ENCODE peak calls at places on chromosomes 11 and 22, in six cellular contexts. H is K562, E is H1, K is sigmoid colon, M is suprapubic skin, A is stomach. W is an unnamed sample.

GRCh38 chr11:125128450-125128849 is 17.0 kb upstream of the TMEM218 start:
- DNase-seq in H (no peak), E (no peak), K (no peak), M (no peak), A (no peak), W (no peak)

GRCh38 chr11:66064571-66064970 is 5.5 kb upstream of the PACS1 start:
- DNase-seq in H (no peak), E (no peak), K (no peak), M (peak), A (no peak), W (no peak)

GRCh38 chr11:33234397-33235168 is 22.6 kb upstream of the HIPK3 start:
- DNase-seq in H (no peak), E (no peak), K (no peak), M (no peak), A (no peak), W (no peak)

GRCh38 chr11:57311109-57311936 is 13.4 kb downstream of the TNKS1BP1 start:
- DNase-seq in H (peak), E (peak), K (peak), M (peak), A (peak), W (peak)

GRCh38 chr11:134423106-134423505 is 11.1 kb upstream of the B3GAT1 start:
- DNase-seq in H (no peak), E (no peak), K (no peak), M (no peak), A (no peak), W (no peak)

GRCh38 chr11:97548280-97548679 is 1158.5 kb downstream of the JRKL start:
- DNase-seq in H (no peak), E (no peak), K (no peak), M (no peak), A (no peak), W (no peak)

GRCh38 chr11:107840120-107840479 is 18.5 kb downstream of the SLC35F2 start:
- DNase-seq in H (no peak), E (no peak), K (no peak), M (peak), A (no peak), W (no peak)

GRCh38 chr11:15053201-15053685 is 20.1 kb upstream of the CALCB start:
- DNase-seq in H (no peak), E (no peak), K (no peak), M (no peak), A (no peak), W (no peak)

GRCh38 chr11:66720223-66720898 is 8.7 kb downstream of the SPTBN2 start:
- DNase-seq in H (peak), E (peak), K (no peak), M (no peak), A (peak), W (no peak)

GRCh38 chr11:25734592-25735211 is 597.2 kb upstream of the ANO3 start:
- DNase-seq in H (no peak), E (no peak), K (no peak), M (no peak), A (no peak), W (no peak)

GRCh38 chr11:11973361-11973800 is 35.0 kb downstream of the DKK3 start:
- DNase-seq in H (no peak), E (peak), K (peak), M (no peak), A (peak), W (no peak)

GRCh38 chr11:66686100-66686785 is 8.6 kb upstream of the RBM4B start:
- DNase-seq in H (no peak), E (no peak), K (no peak), M (no peak), A (no peak), W (no peak)

GRCh38 chr22:24190566-24191208 is 9.4 kb downstream of the SUSD2 start:
- DNase-seq in H (no peak), E (no peak), K (peak), M (peak), A (no peak), W (no peak)

GRCh38 chr11:33168605-33169240 is 7.4 kb upstream of the CSTF3 start:
- DNase-seq in H (no peak), E (no peak), K (no peak), M (no peak), A (no peak), W (no peak)

GRCh38 chr11:128774593-128774992 is 80.7 kb downstream of the FLI1 start:
- DNase-seq in H (no peak), E (no peak), K (no peak), M (no peak), A (no peak), W (no peak)

GRCh38 chr11:63537293-63538101 is 889 bp downstream of the PLAAT4 start:
- DNase-seq in H (no peak), E (no peak), K (peak), M (no peak), A (peak), W (peak)

GRCh38 chr11:95991545-95991944 is 67.6 kb upstream of the MTMR2 start:
- DNase-seq in H (no peak), E (no peak), K (no peak), M (no peak), A (no peak), W (no peak)

GRCh38 chr11:2091786-2092463 is 47.3 kb downstream of the IGF2 start:
- DNase-seq in H (no peak), E (no peak), K (peak), M (peak), A (peak), W (peak)

GRCh38 chr22:44972363-44973083 is 37.3 kb downstream of the PHF21B start:
- DNase-seq in H (no peak), E (no peak), K (no peak), M (no peak), A (no peak), W (no peak)

GRCh38 chr11:116202922-116203321 is 569.9 kb downstream of the BUD13 start:
- DNase-seq in H (no peak), E (no peak), K (no peak), M (no peak), A (no peak), W (no peak)

GRCh38 chr11:44178381-44178780 is 82.9 kb downstream of the EXT2 start:
- DNase-seq in H (no peak), E (no peak), K (no peak), M (no peak), A (no peak), W (no peak)

GRCh38 chr22:21797444-21798221 is 62.0 kb upstream of the YPEL1 start:
- DNase-seq in H (peak), E (no peak), K (no peak), M (no peak), A (no peak), W (no peak)

GRCh38 chr22:21791635-21792625 is 56.3 kb upstream of the YPEL1 start:
- DNase-seq in H (peak), E (no peak), K (no peak), M (no peak), A (no peak), W (no peak)

GRCh38 chr22:21800552-21801303 is 65.1 kb upstream of the YPEL1 start:
- DNase-seq in H (no peak), E (peak), K (no peak), M (no peak), A (no peak), W (no peak)

GRCh38 chr22:21796231-21796630 is 60.6 kb upstream of the YPEL1 start:
- DNase-seq in H (no peak), E (no peak), K (no peak), M (no peak), A (no peak), W (no peak)

DNA sequence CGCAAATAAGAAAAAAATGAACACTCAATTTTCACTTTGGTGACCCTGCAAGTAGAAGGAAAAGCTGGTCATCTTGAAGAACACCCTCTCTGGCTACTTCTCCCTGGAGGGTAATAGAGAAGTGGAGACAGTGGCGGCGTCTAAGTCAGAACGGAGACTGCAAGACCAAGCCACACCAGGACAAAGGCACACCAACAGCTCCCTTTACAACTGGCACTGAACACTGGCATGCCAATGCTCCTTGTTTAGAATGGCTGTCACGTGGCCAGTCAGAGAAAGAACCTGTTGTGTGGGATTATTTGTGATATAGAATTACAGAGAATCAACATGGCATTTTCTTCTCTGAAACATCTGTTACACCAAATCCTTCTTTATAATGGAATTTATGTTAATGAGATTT is 61.3 kb upstream of the YPEL1 start:
- DNase-seq in H (peak), E (no peak), K (no peak), M (no peak), A (peak), W (no peak)
- TF ChIP-seq POLR2AphosphoS5 in H (no peak), E (no peak), K (no peak), M (no peak), A (peak), W (no peak)

DNA sequence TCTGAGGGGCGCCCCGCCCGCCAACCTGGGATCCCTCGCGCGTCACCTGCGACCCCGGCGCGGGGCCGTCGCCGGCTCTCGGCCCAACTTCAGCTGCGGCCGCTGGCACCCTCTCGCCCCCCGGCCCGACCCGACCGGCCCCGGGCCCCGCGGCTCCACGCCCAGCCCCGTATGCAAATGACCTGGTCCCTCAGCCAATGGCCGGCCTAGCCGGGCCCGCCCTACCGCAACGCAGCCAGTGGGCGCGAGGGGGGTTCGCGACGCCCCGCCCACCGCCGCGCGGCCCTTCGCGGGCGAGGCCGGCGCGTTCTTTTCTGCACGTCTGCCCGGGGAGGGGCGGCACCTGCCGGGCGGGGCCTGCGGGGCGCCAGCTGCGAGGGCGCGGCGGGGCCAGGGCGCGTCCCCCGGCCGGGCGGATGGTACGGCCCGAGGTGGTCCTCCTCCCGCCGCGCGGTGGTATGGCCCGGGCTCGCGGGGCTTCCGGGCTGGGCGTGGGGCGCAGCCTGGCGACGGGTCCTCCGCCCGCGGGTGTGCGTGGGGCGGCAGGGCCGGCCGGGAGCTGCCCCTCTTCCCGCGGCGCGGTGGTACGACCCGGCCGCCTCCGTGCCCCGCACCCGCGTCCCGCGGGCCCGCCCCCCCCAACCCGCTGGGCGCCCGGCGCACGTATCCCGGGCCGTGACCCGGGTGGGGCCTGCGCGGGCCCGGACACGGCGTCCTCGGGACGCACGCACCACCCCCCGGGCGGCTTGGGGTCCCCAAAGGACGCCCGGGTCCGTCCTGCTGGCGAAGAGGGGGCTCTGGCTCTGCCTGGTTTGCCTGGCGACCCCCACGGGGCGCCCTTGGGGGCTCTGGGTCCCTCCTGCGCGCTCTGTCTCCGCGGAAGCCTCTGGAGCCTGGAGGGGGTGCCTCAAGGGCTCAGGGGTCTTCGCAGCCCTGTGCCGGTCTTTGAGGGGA is 7.7 kb upstream of the PHRF1 start:
- DNase-seq in H (peak), E (peak), K (peak), M (peak), A (peak), W (peak)
- H3K27ac ChIP-seq in H (peak), E (no peak), K (peak), M (peak), A (peak), W (peak)

GRCh38 chr11:109734602-109735001 is 312.6 kb downstream of the C11orf87 start:
- DNase-seq in H (no peak), E (no peak), K (no peak), M (no peak), A (no peak), W (no peak)
- TF ChIP-seq EP300 in H (no peak), E (no peak), K (no peak), M (no peak), A (no peak), W (no peak)

DNA sequence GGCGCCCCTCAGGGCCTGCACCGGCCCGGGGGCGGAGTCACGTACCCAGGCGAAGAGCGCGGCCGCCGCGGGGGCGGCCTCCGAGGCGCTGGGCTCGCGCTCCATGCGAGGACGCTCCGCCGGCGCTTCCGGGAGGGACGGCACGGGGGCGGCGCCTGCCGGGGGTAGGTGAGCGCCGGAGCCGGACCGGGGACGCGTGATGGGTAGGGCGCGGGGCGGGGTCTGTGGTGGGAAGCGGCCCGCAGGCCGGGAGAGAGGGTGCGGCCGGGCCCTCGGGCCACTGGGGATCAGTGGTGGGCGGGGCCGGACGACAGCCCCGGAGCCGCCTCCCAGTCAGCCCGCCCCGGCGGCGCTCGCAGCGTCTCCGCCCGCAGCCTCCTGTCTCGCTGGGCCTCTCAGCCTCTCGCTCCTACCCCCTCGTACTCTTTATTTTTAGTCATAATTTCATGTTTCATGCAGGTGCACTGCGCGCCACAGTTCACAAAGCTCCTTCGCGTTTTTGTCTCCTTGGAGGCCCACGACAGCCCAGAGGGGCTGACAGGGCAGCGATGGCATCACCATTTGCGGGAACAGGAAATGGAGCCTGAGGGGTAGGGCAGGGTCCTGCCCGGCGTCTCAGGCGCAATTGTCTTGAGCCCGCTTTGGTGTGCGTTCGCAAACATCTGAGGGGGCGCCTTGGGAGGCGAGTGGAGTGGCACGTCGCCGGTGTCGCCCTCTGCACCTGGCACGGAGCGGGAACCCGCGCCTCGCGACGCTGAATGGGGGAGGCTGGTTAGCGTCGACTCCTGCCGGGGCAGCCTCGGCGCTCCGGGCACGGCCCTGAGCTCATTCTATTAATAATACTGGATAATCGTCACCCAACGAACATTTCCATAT is at the start of gene SERGEF:
- DNase-seq in H (peak), E (peak), K (peak), M (peak), A (peak), W (peak)
- TF ChIP-seq POLR2AphosphoS5 in H (peak), E (no peak), K (peak), M (peak), A (peak), W (peak)

DNA sequence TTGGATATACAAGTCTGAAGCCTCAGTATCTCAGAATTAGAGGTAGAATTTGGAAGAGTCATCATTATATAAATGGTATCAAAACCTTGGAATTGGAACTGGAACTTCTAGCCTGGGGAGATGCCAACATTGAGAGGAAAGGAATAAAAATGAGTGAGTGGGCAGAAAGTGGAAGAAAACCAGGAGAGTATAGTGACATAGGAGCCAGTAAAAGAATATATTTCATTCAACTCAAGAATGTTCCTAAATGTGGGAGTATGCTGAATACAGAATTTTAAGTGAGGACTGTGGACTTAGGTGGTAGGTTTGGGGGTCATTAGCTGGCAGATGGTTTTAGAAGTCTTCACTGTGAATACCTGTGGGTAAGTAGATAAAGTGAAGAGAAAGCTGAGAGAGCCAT is 60.1 kb downstream of the PDHX start:
- DNase-seq in H (no peak), E (no peak), K (no peak), M (no peak), A (no peak), W (no peak)
- H3K27ac ChIP-seq in H (no peak), E (no peak), K (no peak), M (no peak), A (no peak), W (no peak)

GRCh38 chr22:37189011-37189466 is 992 bp upstream of the C1QTNF6 start:
- DNase-seq in H (no peak), E (no peak), K (no peak), M (peak), A (no peak), W (no peak)
- TF ChIP-seq EP300 in H (no peak), E (no peak), K (no peak), M (no peak), A (no peak), W (peak)

DNA sequence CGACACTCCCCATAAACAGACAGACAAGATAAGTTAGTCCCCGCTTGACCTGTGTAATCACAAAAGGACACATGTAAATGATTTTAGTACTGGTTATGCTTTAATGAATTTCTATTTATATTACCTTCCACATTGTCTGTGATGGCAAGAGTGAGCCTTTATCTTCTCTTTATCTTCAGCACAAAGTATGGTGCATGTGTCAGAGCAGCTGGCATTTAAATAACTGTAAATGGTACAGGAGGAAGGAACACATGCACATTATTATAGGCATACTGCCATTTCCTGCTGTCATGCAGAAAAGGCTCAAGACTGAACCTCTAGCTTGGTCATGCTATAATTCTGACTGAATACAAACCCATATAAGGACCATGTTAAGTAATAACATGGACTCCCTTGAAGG is 1342.7 kb upstream of the TENM4 start:
- DNase-seq in H (no peak), E (no peak), K (no peak), M (no peak), A (no peak), W (no peak)
- TF ChIP-seq POLR2AphosphoS5 in H (no peak), E (no peak), K (no peak), M (no peak), A (no peak), W (no peak)

GRCh38 chr11:84419576-84419975 is 1133.4 kb upstream of the CCDC90B start:
- DNase-seq in H (no peak), E (no peak), K (no peak), M (no peak), A (no peak), W (no peak)
- H3K27ac ChIP-seq in H (no peak), E (no peak), K (no peak), M (no peak), A (no peak), W (no peak)

GRCh38 chr11:126772267-126772666 is 228.3 kb downstream of the KIRREL3 start:
- DNase-seq in H (no peak), E (no peak), K (no peak), M (no peak), A (no peak), W (no peak)
- TF ChIP-seq EP300 in H (no peak), E (no peak), K (no peak), M (no peak), A (no peak), W (no peak)

W was measured in upper lobe of left lung.